ENCODE peak calls at places on chromosomes 7 and 10, in nine cellular contexts. N is GM23248, S is psoas muscle, M is right lobe of liver, G is tibial nerve, A is mesendoderm, V is heart right ventricle, T is right cardiac atrium, H is Peyer's patch. X is an unnamed sample. For H3K4me1, the result is how much of the 10 kb centered on the place peaks cover.

GRCh38 chr10:22723343-22723779 is 9.0 kb upstream of the PIP4K2A start:
- DNase-seq in V (no peak), A (no peak), N (no peak), H (no peak), S (no peak), M (no peak), T (no peak), G (no peak), X (no peak)

GRCh38 chr7:29974286-29974685 is 15.3 kb downstream of the SCRN1 start:
- DNase-seq in A (no peak), M (no peak), V (no peak), T (no peak), N (no peak), H (no peak), S (no peak), G (no peak), X (no peak)

GRCh38 chr10:72375585-72375984 is 20.9 kb upstream of the DNAJB12 start:
- DNase-seq in S (no peak), T (no peak), M (no peak), G (no peak), H (no peak), A (peak), N (no peak), V (no peak), X (no peak)

GRCh38 chr10:79927111-79927828 is 21.6 kb downstream of the SFTPD start:
- DNase-seq in A (no peak), N (no peak), G (no peak), V (peak), M (peak), S (no peak), T (peak), H (no peak), X (no peak)

GRCh38 chr10:7507887-7508726 is 97.3 kb upstream of the SFMBT2 start:
- DNase-seq in V (no peak), H (no peak), T (no peak), A (no peak), N (no peak), M (no peak), S (no peak), G (no peak), X (no peak)

GRCh38 chr7:87517136-87517805 is 41.8 kb upstream of the ABCB4 start:
- DNase-seq in S (no peak), V (no peak), A (no peak), G (no peak), T (no peak), M (no peak), N (peak), H (no peak), X (no peak)

GRCh38 chr7:74572301-74573090 is 85.0 kb upstream of the GTF2I start:
- DNase-seq in A (peak), S (no peak), H (peak), M (no peak), T (peak), G (no peak), N (no peak), V (peak), X (no peak)

GRCh38 chr7:26860361-26860760 is 4.0 kb downstream of the SKAP2 start:
- DNase-seq in T (no peak), V (no peak), H (no peak), G (no peak), A (peak), S (no peak), N (no peak), M (no peak), X (no peak)

GRCh38 chr7:137476937-137477336 is 133.4 kb upstream of the PTN start:
- DNase-seq in N (peak), M (no peak), T (no peak), A (peak), G (no peak), V (no peak), H (no peak), S (no peak), X (no peak)

GRCh38 chr10:122419890-122420623 is 34.4 kb upstream of the ARMS2 start:
- DNase-seq in A (no peak), S (no peak), H (no peak), M (no peak), G (no peak), T (no peak), N (peak), V (no peak), X (no peak)

GRCh38 chr7:24199978-24200377 is 84.0 kb upstream of the NPY start:
- DNase-seq in G (no peak), N (no peak), H (no peak), M (no peak), A (no peak), T (no peak), S (no peak), V (no peak), X (no peak)

GRCh38 chr7:11343818-11344413 is 370.2 kb downstream of the PHF14 start:
- DNase-seq in S (no peak), M (no peak), N (peak), T (no peak), V (no peak), H (no peak), G (no peak), A (peak), X (no peak)

GRCh38 chr7:155404976-155405375 is 53.0 kb upstream of the EN2 start:
- DNase-seq in M (peak), N (no peak), A (no peak), V (no peak), G (no peak), T (peak), S (no peak), H (no peak), X (no peak)

GRCh38 chr10:3566627-3567026 is 218.4 kb downstream of the KLF6 start:
- DNase-seq in H (no peak), A (no peak), S (no peak), N (no peak), V (no peak), M (no peak), T (no peak), G (no peak), X (no peak)

GRCh38 chr7:23372671-23373070 is 73.5 kb downstream of the MALSU1 start:
- DNase-seq in H (no peak), M (no peak), V (no peak), A (no peak), N (no peak), T (no peak), S (no peak), G (no peak), X (no peak)

GRCh38 chr10:131862548-131862947 is 38.3 kb upstream of the PPP2R2D start:
- DNase-seq in S (no peak), H (no peak), N (no peak), A (no peak), T (no peak), V (no peak), G (no peak), M (no peak), X (no peak)

GRCh38 chr10:86535057-86535882 is 13.7 kb upstream of the WAPL start:
- DNase-seq in N (peak), M (peak), T (peak), V (peak), S (peak), G (peak), A (peak), H (peak), X (no peak)

GRCh38 chr10:24866615-24867583 is 85.5 kb downstream of the PRTFDC1 start:
- DNase-seq in T (peak), M (no peak), A (peak), H (no peak), V (peak), S (peak), G (peak), N (peak), X (no peak)

GRCh38 chr7:98870071-98870651 is 347 bp upstream of the TMEM130 start:
- DNase-seq in M (peak), N (peak), S (peak), T (peak), V (peak), G (no peak), A (peak), H (peak), X (peak)

GRCh38 chr7:130902755-130903357 is 168.8 kb upstream of the KLF14 start:
- DNase-seq in S (no peak), V (no peak), G (no peak), T (no peak), H (no peak), A (no peak), M (no peak), N (no peak), X (no peak)

GRCh38 chr7:85630904-85631582 is 444.2 kb upstream of the SEMA3D start:
- DNase-seq in H (no peak), T (no peak), V (no peak), S (no peak), G (no peak), N (peak), M (no peak), A (no peak), X (no peak)

GRCh38 chr10:106502651-106503050 is 661.9 kb downstream of the SORCS1 start:
- DNase-seq in V (no peak), A (no peak), N (peak), T (no peak), S (no peak), M (no peak), G (no peak), H (no peak), X (no peak)

GRCh38 chr7:156113733-156114132 is 301.5 kb upstream of the SHH start:
- DNase-seq in A (peak), N (no peak), T (no peak), S (no peak), H (no peak), G (no peak), V (no peak), M (no peak), X (no peak)

GRCh38 chr7:158646766-158647474 is 57.7 kb downstream of the NCAPG2 start:
- DNase-seq in G (no peak), S (no peak), M (no peak), V (no peak), T (no peak), A (peak), N (peak), H (no peak), X (no peak)

GRCh38 chr7:41029072-41029492 is 673.8 kb downstream of the INHBA start:
- DNase-seq in T (no peak), S (no peak), H (no peak), A (peak), M (no peak), G (no peak), V (no peak), N (peak), X (no peak)

GRCh38 chr7:130845581-130846085 is 111.6 kb upstream of the KLF14 start:
- DNase-seq in T (no peak), N (peak), S (no peak), A (no peak), G (no peak), V (no peak), H (no peak), M (no peak), X (no peak)

GRCh38 chr7:44791278-44792219 is 4.9 kb upstream of the PPIA start:
- DNase-seq in V (no peak), M (no peak), G (no peak), S (no peak), A (no peak), N (peak), T (no peak), H (no peak), X (no peak)

GRCh38 chr10:79221110-79222051 is 125.9 kb upstream of the PPIF start:
- DNase-seq in T (peak), G (peak), S (peak), V (peak), M (no peak), N (peak), H (peak), A (peak), X (no peak)

DNA sequence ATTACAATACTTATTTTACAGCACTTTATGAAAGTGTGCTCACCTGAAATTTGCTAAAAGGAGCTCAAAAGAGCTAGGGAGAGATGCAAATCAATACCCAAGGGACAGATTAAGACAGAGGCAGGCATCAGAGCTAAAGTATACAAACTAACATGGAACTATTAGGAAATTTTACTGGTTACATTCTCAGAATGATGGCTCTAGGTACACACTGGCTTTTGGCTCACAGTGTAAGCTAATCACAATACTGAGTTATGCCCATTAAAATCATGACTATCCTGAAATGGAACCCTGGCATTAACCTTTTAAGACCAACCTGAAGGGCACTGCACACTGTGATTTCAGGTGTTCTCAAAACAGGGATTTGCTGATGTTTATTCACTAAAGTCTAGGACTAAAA is 98.1 kb downstream of the NT5C2 start:
- DNase-seq in T (no peak), H (no peak), V (no peak), G (no peak), S (no peak), A (no peak), M (no peak), N (no peak), X (no peak)
- H3K4me1 ChIP-seq in T (under half), H (under half), V (under half), G (under half), S (under half), A (under half), M (under half), N (under half), X (under half)

GRCh38 chr7:64562621-64563275 is at the start of gene ZNF680:
- DNase-seq in A (peak), S (peak), V (peak), T (peak), M (peak), G (peak), N (peak), H (peak), X (peak)
- H3K27ac ChIP-seq in A (peak), S (peak), V (peak), T (peak), M (peak), G (peak), N (peak), H (peak), X (peak)

DNA sequence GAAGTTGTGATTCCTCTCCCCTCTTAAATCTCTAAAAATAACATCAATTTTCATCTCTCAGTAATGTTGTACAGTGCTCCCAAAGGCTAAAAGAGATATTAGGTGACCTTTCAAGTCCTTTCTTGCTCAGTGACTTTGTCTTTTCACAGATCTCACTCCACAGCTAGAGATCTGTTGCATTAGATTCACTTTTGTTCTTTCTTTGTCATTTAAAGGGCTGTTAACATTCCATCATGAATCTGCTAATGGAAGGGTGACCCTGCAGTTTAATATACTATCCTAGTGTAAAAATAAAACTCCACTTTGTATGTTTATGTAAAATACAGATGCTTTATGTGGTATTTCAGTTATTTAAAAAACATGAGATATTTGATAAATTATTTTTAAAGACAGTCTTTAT is 30.5 kb downstream of the GNAI1 start:
- DNase-seq in A (peak), N (no peak), S (no peak), M (no peak), G (no peak), H (no peak), V (no peak), T (no peak), X (no peak)
- H3K4me3 ChIP-seq in A (no peak), N (no peak), S (no peak), M (no peak), G (no peak), H (no peak), V (no peak), T (no peak), X (no peak)

DNA sequence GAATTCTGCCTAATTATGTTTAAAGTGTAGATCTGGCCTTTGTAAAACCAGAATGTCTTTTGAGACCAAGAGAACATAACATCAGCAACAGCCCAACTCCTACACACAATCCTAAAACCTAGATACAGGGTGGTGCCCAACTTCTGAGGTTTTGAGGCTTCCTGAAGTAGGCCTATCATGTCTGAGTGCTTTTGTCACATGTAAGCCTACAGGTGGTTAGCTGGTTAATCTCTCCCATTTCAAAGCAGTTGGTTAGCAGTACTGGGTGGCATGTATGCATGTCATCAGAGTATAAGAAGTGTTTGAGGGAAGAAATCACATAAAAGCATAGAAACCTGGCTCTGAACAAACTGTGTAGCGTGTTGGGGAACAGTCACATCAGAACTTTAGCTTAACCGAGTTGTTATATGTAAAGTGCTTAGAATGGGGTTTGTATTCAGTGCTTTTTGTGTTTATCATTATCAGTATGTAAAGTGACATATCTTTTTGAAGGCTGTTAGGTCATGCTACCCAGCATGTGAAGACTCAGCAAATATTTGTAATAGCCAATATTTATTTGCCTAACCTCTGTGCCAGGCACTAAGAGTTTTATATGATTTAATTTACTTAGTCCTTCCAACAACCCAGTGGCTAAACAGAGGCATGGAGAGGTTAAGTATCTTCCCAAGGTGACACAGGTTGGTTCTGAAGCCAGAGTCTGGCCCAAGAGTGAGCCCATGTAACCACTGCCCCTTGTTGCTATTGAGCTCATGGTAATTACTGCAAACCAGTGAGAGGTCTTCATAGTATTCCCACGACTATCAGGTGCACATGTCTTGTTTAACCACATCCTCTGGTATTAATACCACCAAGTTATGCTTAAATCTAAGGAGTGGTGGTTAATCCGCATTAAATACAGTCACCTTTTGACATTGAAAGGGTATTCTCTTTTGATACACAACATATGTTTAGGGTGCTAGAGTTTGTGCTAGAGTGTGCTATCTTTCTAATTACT is 2.6 kb downstream of the ADD3 start:
- DNase-seq in H (no peak), T (no peak), A (no peak), M (no peak), V (no peak), N (no peak), S (no peak), G (no peak), X (peak)
- H3K4me1 ChIP-seq in H (under half), T (under half), A (under half), M (under half), V (half or more), N (under half), S (under half), G (half or more), X (half or more)

DNA sequence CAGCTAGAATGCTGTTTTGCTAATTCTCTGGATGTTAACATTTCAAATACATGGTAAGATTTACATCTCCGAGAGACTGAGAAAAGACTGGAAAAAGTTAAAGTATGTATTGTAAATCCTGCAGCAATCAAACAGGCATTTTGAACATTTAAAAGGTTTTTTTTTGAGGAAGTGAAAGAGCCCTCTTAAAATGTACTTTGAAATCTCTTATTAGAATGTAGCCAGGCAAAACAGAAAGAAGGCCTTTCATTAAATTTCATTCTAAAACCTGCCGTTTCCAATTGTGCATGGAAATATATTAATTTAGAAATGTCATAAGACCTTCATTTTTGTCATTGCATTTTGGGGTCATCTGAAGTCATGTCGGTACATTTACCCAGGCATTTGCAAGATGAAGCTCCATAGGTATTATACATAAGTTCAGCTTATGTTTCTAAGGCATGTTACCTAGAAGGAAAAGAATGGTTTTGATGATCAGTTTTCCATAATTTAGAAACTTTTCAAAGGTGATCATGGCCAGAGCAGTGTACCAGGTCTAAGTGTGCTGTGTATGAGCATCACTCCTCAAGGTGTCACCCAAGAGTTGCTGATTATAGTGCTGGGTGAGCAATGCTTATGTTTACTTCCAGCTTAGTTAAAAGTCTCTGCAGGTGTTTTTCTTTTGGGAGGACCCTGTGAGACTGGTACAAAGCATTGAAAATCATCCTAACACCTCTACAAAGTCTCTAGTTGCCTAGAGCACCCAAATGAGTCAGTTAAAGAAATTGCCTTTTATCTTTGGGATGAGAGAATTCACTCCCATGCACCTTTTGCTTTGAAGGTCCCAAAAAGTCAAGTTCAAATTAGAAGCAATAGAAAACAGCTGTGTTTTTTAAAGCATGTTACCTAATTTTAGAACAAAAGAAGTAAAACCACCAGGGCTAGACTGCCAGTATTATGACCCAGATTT is 7.1 kb downstream of the ZNF736 start:
- DNase-seq in S (no peak), V (no peak), T (no peak), H (no peak), A (no peak), M (no peak), G (no peak), N (no peak), X (no peak)
- H3K27ac ChIP-seq in S (no peak), V (no peak), T (no peak), H (no peak), A (no peak), M (no peak), G (no peak), N (no peak), X (no peak)

GRCh38 chr10:68330852-68331454 is 911 bp upstream of the HNRNPH3 start:
- DNase-seq in N (peak), A (peak), M (peak), V (peak), G (no peak), S (peak), H (no peak), T (peak), X (no peak)

GRCh38 chr10:68332259-68333057 is at the start of gene PBLD:
- DNase-seq in S (peak), V (peak), H (peak), N (peak), A (peak), G (peak), M (peak), T (peak), X (peak)

GRCh38 chr10:68331455-68332258 is at the start of gene HNRNPH3:
- DNase-seq in G (peak), V (peak), N (peak), A (peak), M (peak), S (peak), H (peak), T (peak), X (peak)

GRCh38 chr10:68329506-68329861 is 2.4 kb upstream of the HNRNPH3 start:
- DNase-seq in V (no peak), N (no peak), A (no peak), G (no peak), T (no peak), H (no peak), S (no peak), M (no peak), X (no peak)

GRCh38 chr10:68327889-68328786 is 3.7 kb upstream of the HNRNPH3 start:
- DNase-seq in V (peak), A (peak), G (no peak), N (peak), S (no peak), T (no peak), H (no peak), M (no peak), X (no peak)
- H3K4me3 ChIP-seq in V (no peak), A (no peak), G (no peak), N (peak), S (peak), T (no peak), H (no peak), M (peak), X (no peak)